ENCODE peak calls at places on chromosomes 12 and 14, in five cellular contexts. One of them, this sample, is unnamed.

GRCh38 chr14:20138520-20138919 is at the start of gene OR4N5:
- DNase-seq in HFFc6: no peak
- DNase-seq in right lobe of liver: no peak
- DNase-seq in mesothelial cell of epicardium: no peak
- DNase-seq in AG10803: no peak
- DNase-seq in this sample: no peak

GRCh38 chr12:131051155-131051473 is 97.4 kb downstream of the ADGRD1 start:
- DNase-seq in HFFc6: no peak
- DNase-seq in right lobe of liver: no peak
- DNase-seq in mesothelial cell of epicardium: no peak
- DNase-seq in AG10803: no peak
- DNase-seq in this sample: no peak

GRCh38 chr12:47551426-47551851 is 154.4 kb downstream of the RPAP3 start:
- DNase-seq in HFFc6: peak; percentile 49
- DNase-seq in right lobe of liver: no peak
- DNase-seq in mesothelial cell of epicardium: no peak
- DNase-seq in AG10803: peak; percentile 73
- DNase-seq in this sample: no peak

GRCh38 chr12:65414526-65414925 is 136.0 kb downstream of the MSRB3 start:
- DNase-seq in HFFc6: no peak
- DNase-seq in right lobe of liver: no peak
- DNase-seq in mesothelial cell of epicardium: no peak
- DNase-seq in AG10803: peak; percentile 25
- DNase-seq in this sample: no peak

GRCh38 chr14:56202256-56202655 is 84.0 kb downstream of the PELI2 start:
- DNase-seq in HFFc6: no peak
- DNase-seq in right lobe of liver: no peak
- DNase-seq in mesothelial cell of epicardium: no peak
- DNase-seq in AG10803: no peak
- DNase-seq in this sample: no peak

GRCh38 chr12:93634416-93634815 is 42.8 kb upstream of the CRADD start:
- DNase-seq in HFFc6: no peak
- DNase-seq in right lobe of liver: no peak
- DNase-seq in mesothelial cell of epicardium: no peak
- DNase-seq in AG10803: peak; percentile 24
- DNase-seq in this sample: no peak

GRCh38 chr12:124441443-124442190 is 125.8 kb downstream of the NCOR2 start:
- DNase-seq in HFFc6: peak; percentile 85
- DNase-seq in right lobe of liver: no peak
- DNase-seq in mesothelial cell of epicardium: no peak
- DNase-seq in AG10803: peak; percentile 96
- DNase-seq in this sample: no peak

GRCh38 chr12:85693093-85693665 is 143.0 kb downstream of the RASSF9 start:
- DNase-seq in HFFc6: no peak
- DNase-seq in right lobe of liver: no peak
- DNase-seq in mesothelial cell of epicardium: no peak
- DNase-seq in AG10803: no peak
- DNase-seq in this sample: no peak

GRCh38 chr14:20486700-20487401 is 17.6 kb downstream of the PNP start:
- DNase-seq in HFFc6: no peak
- DNase-seq in right lobe of liver: no peak
- DNase-seq in mesothelial cell of epicardium: no peak
- DNase-seq in AG10803: no peak
- DNase-seq in this sample: no peak

GRCh38 chr12:59067068-59067467 is 146.8 kb upstream of the LRIG3 start:
- DNase-seq in HFFc6: peak; percentile 65
- DNase-seq in right lobe of liver: no peak
- DNase-seq in mesothelial cell of epicardium: no peak
- DNase-seq in AG10803: peak; percentile 72
- DNase-seq in this sample: no peak

GRCh38 chr12:52223411-52224039 is 9.5 kb upstream of the KRT7 start:
- DNase-seq in HFFc6: peak; percentile 58
- DNase-seq in right lobe of liver: no peak
- DNase-seq in mesothelial cell of epicardium: no peak
- DNase-seq in AG10803: no peak
- DNase-seq in this sample: no peak

DNA sequence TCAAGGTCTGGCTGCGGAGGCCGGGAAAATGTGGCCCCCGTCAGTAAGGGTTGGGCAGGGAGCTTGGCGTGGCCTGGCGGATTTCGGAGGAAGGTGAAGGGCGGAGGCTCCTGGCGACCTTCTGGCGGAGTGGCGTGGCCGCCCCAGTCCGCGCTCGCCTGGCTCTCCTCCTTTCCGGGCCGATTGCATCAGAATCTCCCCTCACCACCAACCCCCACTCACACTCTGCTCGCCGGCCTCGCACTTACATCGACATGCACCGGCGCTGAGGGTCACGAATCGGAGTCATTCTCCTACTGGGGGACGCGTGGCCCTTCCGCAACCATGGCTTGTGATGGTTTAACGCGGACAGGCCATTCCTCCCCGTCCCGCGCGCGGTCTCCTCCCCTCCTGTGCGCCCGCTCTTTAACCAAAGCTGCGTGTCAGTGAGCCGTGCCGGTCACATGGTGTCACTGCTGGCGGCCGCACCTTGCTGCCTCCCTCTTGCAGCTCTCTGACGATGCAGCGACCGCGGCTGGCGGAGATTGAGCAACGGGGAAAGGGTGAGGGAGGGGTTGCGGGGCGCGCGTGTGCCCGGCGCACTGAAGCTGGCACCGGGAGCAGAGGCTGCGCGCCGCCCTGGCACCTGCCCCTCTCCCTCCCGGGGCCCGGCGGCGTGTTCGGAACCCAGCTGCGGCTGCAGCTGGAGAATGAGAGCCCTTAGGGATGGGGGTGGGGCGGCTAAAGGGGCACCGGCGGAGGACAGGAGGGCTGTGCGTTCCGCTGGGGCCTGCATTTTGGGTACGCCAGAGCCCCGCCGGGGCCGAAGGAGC is at the start of gene SLC38A1:
- DNase-seq in HFFc6: peak; percentile 79
- DNase-seq in right lobe of liver: peak; percentile 95
- DNase-seq in mesothelial cell of epicardium: peak; percentile 61
- DNase-seq in AG10803: peak; percentile 87
- DNase-seq in this sample: peak; percentile 85
- TF ChIP-seq CTCF in HFFc6: peak; percentile 8
- TF ChIP-seq CTCF in right lobe of liver: no peak
- TF ChIP-seq CTCF in mesothelial cell of epicardium: no peak
- TF ChIP-seq CTCF in AG10803: no peak
- TF ChIP-seq CTCF in this sample: no peak

GRCh38 chr14:96056509-96057422 is 17.6 kb downstream of the C14orf132 start:
- DNase-seq in HFFc6: no peak
- DNase-seq in right lobe of liver: peak; percentile 59
- DNase-seq in mesothelial cell of epicardium: no peak
- DNase-seq in AG10803: no peak
- DNase-seq in this sample: no peak
- TF ChIP-seq CTCF in HFFc6: peak; percentile 36
- TF ChIP-seq CTCF in right lobe of liver: peak; percentile 30
- TF ChIP-seq CTCF in mesothelial cell of epicardium: no peak
- TF ChIP-seq CTCF in AG10803: no peak
- TF ChIP-seq CTCF in this sample: no peak

DNA sequence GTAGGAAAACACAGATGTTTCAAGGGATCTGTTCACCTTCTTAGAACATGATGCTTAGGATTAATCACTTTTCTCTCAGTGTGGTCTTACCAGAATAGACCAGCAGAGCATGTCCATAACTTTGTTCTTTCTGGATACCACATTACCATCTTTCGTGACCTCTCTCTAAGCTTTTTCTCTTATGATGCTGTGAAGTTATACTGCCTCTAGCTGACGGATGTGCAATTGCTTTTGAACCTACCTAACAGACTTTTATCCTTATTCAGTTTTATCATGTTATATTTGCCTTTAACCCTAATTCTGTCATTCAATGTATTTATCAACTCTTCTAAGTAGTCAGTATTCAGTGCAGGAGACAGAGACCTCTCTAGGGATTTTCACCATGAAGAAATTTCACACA is 246.7 kb downstream of the DACT1 start:
- DNase-seq in HFFc6: no peak
- DNase-seq in right lobe of liver: no peak
- DNase-seq in mesothelial cell of epicardium: no peak
- DNase-seq in AG10803: no peak
- DNase-seq in this sample: no peak
- TF ChIP-seq CTCF in HFFc6: peak; percentile 52
- TF ChIP-seq CTCF in right lobe of liver: peak; percentile 34
- TF ChIP-seq CTCF in mesothelial cell of epicardium: no peak
- TF ChIP-seq CTCF in AG10803: peak; percentile 16
- TF ChIP-seq CTCF in this sample: no peak

GRCh38 chr12:46372852-46373302 is 304 bp upstream of the SLC38A2 start:
- DNase-seq in HFFc6: no peak
- DNase-seq in right lobe of liver: no peak
- DNase-seq in mesothelial cell of epicardium: no peak
- DNase-seq in AG10803: no peak
- DNase-seq in this sample: no peak
- TF ChIP-seq CTCF in HFFc6: no peak
- TF ChIP-seq CTCF in right lobe of liver: no peak
- TF ChIP-seq CTCF in mesothelial cell of epicardium: no peak
- TF ChIP-seq CTCF in AG10803: no peak
- TF ChIP-seq CTCF in this sample: no peak

GRCh38 chr14:63833728-63834127 is 19.1 kb upstream of the SYNE2 start:
- DNase-seq in HFFc6: no peak
- DNase-seq in right lobe of liver: no peak
- DNase-seq in mesothelial cell of epicardium: no peak
- DNase-seq in AG10803: no peak
- DNase-seq in this sample: no peak
- TF ChIP-seq CTCF in HFFc6: peak; percentile 31
- TF ChIP-seq CTCF in right lobe of liver: no peak
- TF ChIP-seq CTCF in mesothelial cell of epicardium: no peak
- TF ChIP-seq CTCF in AG10803: no peak
- TF ChIP-seq CTCF in this sample: no peak

DNA sequence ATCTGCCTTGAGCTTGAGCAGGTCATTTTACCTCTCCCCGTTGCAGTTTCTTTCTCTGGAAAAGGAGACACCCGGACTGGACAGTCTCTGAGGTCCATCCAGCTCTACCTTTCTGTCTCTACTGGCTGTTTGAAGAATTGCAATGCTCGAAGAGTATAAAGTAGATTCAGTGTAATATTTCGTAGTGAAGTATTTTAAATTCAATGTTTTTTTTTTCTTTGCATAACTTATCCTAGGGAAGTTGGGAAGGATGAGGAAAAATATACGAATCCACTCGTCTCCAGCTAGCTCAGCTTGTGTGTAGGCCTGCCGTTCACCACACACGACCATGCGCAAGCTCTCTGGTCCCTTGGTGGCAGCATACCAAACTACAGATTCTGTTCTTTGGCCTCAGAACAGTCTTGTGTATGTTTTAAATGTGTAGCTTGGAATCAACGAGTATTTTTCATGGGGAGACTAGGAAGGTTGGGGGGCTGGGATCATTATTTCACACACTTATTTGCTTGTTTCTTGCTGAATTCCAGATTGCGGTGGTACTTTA is 307.9 kb downstream of the CACNA1C start:
- DNase-seq in HFFc6: no peak
- DNase-seq in right lobe of liver: no peak
- DNase-seq in mesothelial cell of epicardium: no peak
- DNase-seq in AG10803: no peak
- DNase-seq in this sample: no peak
- TF ChIP-seq CTCF in HFFc6: peak; percentile 48
- TF ChIP-seq CTCF in right lobe of liver: no peak
- TF ChIP-seq CTCF in mesothelial cell of epicardium: peak; percentile 18
- TF ChIP-seq CTCF in AG10803: peak; percentile 26
- TF ChIP-seq CTCF in this sample: no peak

GRCh38 chr14:32908487-32909084 is 30.1 kb upstream of the NPAS3 start:
- DNase-seq in HFFc6: no peak
- DNase-seq in right lobe of liver: no peak
- DNase-seq in mesothelial cell of epicardium: no peak
- DNase-seq in AG10803: peak; percentile 12
- DNase-seq in this sample: no peak

DNA sequence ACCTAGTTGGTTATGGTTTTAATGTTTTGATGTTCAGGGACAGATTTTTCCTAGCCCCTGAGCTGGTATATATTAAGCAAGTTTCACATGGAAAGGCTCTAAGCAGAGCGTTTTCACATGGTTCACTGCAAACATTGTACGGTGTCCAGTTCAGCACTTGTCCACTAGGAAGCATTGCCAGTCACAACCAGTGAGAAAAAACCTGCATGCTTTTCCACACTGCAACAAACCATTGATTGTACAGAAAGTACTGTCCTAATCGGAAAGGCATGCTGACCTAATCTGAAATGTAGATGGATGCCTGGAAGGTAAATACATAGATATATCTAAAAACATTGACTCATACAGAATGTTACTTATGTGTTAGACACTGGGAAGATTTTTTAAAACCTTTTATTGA is 25.0 kb upstream of the NPAS3 start:
- DNase-seq in HFFc6: no peak
- DNase-seq in right lobe of liver: no peak
- DNase-seq in mesothelial cell of epicardium: no peak
- DNase-seq in AG10803: no peak
- DNase-seq in this sample: no peak
- TF ChIP-seq CTCF in HFFc6: peak; percentile 47
- TF ChIP-seq CTCF in right lobe of liver: no peak
- TF ChIP-seq CTCF in mesothelial cell of epicardium: peak; percentile 22
- TF ChIP-seq CTCF in AG10803: peak; percentile 26
- TF ChIP-seq CTCF in this sample: no peak

GRCh38 chr14:89308232-89308959 is 108.6 kb downstream of the FOXN3 start:
- DNase-seq in HFFc6: peak; percentile 11
- DNase-seq in right lobe of liver: no peak
- DNase-seq in mesothelial cell of epicardium: no peak
- DNase-seq in AG10803: peak; percentile 29
- DNase-seq in this sample: no peak
- TF ChIP-seq CTCF in HFFc6: no peak
- TF ChIP-seq CTCF in right lobe of liver: no peak
- TF ChIP-seq CTCF in mesothelial cell of epicardium: no peak
- TF ChIP-seq CTCF in AG10803: no peak
- TF ChIP-seq CTCF in this sample: no peak

GRCh38 chr12:108691154-108691994 is 39.9 kb downstream of the CORO1C start:
- DNase-seq in HFFc6: peak; percentile 99
- DNase-seq in right lobe of liver: peak; percentile 97
- DNase-seq in mesothelial cell of epicardium: peak; percentile 74
- DNase-seq in AG10803: peak; percentile 99
- DNase-seq in this sample: peak; percentile 60
- TF ChIP-seq CTCF in HFFc6: peak; percentile 59
- TF ChIP-seq CTCF in right lobe of liver: peak; percentile 55
- TF ChIP-seq CTCF in mesothelial cell of epicardium: no peak
- TF ChIP-seq CTCF in AG10803: peak; percentile 39
- TF ChIP-seq CTCF in this sample: no peak

GRCh38 chr14:52706286-52706685 is 714 bp upstream of the PSMC6 start:
- DNase-seq in HFFc6: no peak
- DNase-seq in right lobe of liver: no peak
- DNase-seq in mesothelial cell of epicardium: no peak
- DNase-seq in AG10803: no peak
- DNase-seq in this sample: no peak
- TF ChIP-seq CTCF in HFFc6: no peak
- TF ChIP-seq CTCF in right lobe of liver: no peak
- TF ChIP-seq CTCF in mesothelial cell of epicardium: no peak
- TF ChIP-seq CTCF in AG10803: no peak
- TF ChIP-seq CTCF in this sample: no peak